ENCODE peak calls at places on chromosomes 1 and 21, in ten cellular contexts. Z, E, F, D, N, V, Q, X, O and G are unnamed samples.

GRCh38 chr1:42913426-42914091 is 45.1 kb downstream of the SLC2A1 start:
- DNase-seq in Z (peak; percentile 79), E (peak; percentile 77), F (peak; percentile 64), D (peak; percentile 72), N (peak; percentile 72), V (no peak), Q (peak; percentile 93), X (no peak), O (peak; percentile 78), G (peak; percentile 92)

GRCh38 chr1:177566495-177566894 is 395.7 kb downstream of the BRINP2 start:
- DNase-seq in Z (no peak), E (no peak), F (peak; percentile 61), D (no peak), N (no peak), V (no peak), Q (no peak), X (no peak), O (peak; percentile 5), G (no peak)

GRCh38 chr1:200314085-200314750 is 95.6 kb downstream of the ZNF281 start:
- DNase-seq in Z (peak; percentile 43), E (no peak), F (peak; percentile 63), D (no peak), N (no peak), V (no peak), Q (no peak), X (no peak), O (no peak), G (no peak)

GRCh38 chr21:38990424-38990794 is 184.7 kb downstream of the ETS2 start:
- DNase-seq in Z (no peak), E (no peak), F (no peak), D (no peak), N (no peak), V (no peak), Q (peak; percentile 11), X (no peak), O (no peak), G (no peak)

GRCh38 chr1:223708001-223708359 is 4.4 kb upstream of the CAPN2 start:
- DNase-seq in Z (no peak), E (no peak), F (peak; percentile 70), D (no peak), N (no peak), V (no peak), Q (no peak), X (no peak), O (peak; percentile 71), G (no peak)

GRCh38 chr1:233441981-233442380 is 114.5 kb downstream of the MAP3K21 start:
- DNase-seq in Z (no peak), E (no peak), F (no peak), D (no peak), N (no peak), V (no peak), Q (no peak), X (no peak), O (no peak), G (peak; percentile 11)

GRCh38 chr1:7558041-7558461 is 213.0 kb upstream of the VAMP3 start:
- DNase-seq in Z (no peak), E (no peak), F (no peak), D (no peak), N (no peak), V (no peak), Q (peak; percentile 9), X (no peak), O (no peak), G (peak; percentile 79)

GRCh38 chr1:215992620-215993019 is 425.5 kb downstream of the KCTD3 start:
- DNase-seq in Z (no peak), E (no peak), F (no peak), D (no peak), N (no peak), V (no peak), Q (peak; percentile 61), X (no peak), O (no peak), G (peak; percentile 18)

GRCh38 chr1:230985711-230986110 is 6.8 kb downstream of the ARV1 start:
- DNase-seq in Z (no peak), E (no peak), F (no peak), D (no peak), N (no peak), V (no peak), Q (no peak), X (no peak), O (peak; percentile 50), G (no peak)

GRCh38 chr1:58824753-58825389 is 41.0 kb upstream of the JUN start:
- DNase-seq in Z (no peak), E (no peak), F (no peak), D (no peak), N (peak; percentile 74), V (no peak), Q (no peak), X (peak; percentile 51), O (peak; percentile 83), G (no peak)

GRCh38 chr1:197913495-197914276 is 3.5 kb upstream of the LHX9 start:
- DNase-seq in Z (no peak), E (no peak), F (no peak), D (no peak), N (no peak), V (no peak), Q (peak; percentile 47), X (no peak), O (no peak), G (no peak)

GRCh38 chr1:154407021-154407865 is 2.1 kb downstream of the IL6R start:
- DNase-seq in Z (no peak), E (no peak), F (no peak), D (peak; percentile 76), N (no peak), V (peak; percentile 82), Q (no peak), X (no peak), O (no peak), G (no peak)

GRCh38 chr1:245380790-245381535 is 226.2 kb downstream of the KIF26B start:
- DNase-seq in Z (no peak), E (no peak), F (no peak), D (no peak), N (no peak), V (no peak), Q (peak; percentile 63), X (no peak), O (no peak), G (no peak)

GRCh38 chr1:226675720-226676357 is 63.2 kb downstream of the ITPKB start:
- DNase-seq in Z (no peak), E (no peak), F (no peak), D (no peak), N (no peak), V (no peak), Q (no peak), X (no peak), O (no peak), G (no peak)

GRCh38 chr1:52364235-52364839 is 1.7 kb downstream of the CC2D1B start:
- DNase-seq in Z (no peak), E (peak; percentile 38), F (no peak), D (no peak), N (peak; percentile 19), V (no peak), Q (peak; percentile 42), X (no peak), O (peak; percentile 13), G (no peak)
- H3K27ac ChIP-seq in Z (peak overlapping the region; percentile 80), E (no peak overlapping the region), F (no peak overlapping the region), D (no peak overlapping the region), N (peak overlapping the region; percentile 94), V (peak overlapping the region; percentile 99), Q (no peak overlapping the region), X (no peak overlapping the region), O (no peak overlapping the region), G (no peak overlapping the region)

GRCh38 chr21:36696390-36696639 is 2.6 kb upstream of the SIM2 start:
- DNase-seq in Z (no peak), E (peak; percentile 44), F (no peak), D (no peak), N (no peak), V (no peak), Q (peak; percentile 55), X (no peak), O (no peak), G (no peak)
- H3K27ac ChIP-seq in Z (no peak overlapping the region), E (no peak overlapping the region), F (no peak overlapping the region), D (no peak overlapping the region), N (no peak overlapping the region), V (no peak overlapping the region), Q (no peak overlapping the region), X (no peak overlapping the region), O (no peak overlapping the region), G (no peak overlapping the region)

GRCh38 chr1:11156958-11157357 is 32.2 kb upstream of the ANGPTL7 start:
- DNase-seq in Z (no peak), E (no peak), F (no peak), D (no peak), N (no peak), V (no peak), Q (no peak), X (no peak), O (no peak), G (no peak)

GRCh38 chr1:11158291-11158690 is 30.9 kb upstream of the ANGPTL7 start:
- DNase-seq in Z (no peak), E (no peak), F (peak; percentile 60), D (no peak), N (no peak), V (no peak), Q (no peak), X (no peak), O (no peak), G (no peak)

GRCh38 chr1:11157867-11158266 is 31.3 kb upstream of the ANGPTL7 start:
- DNase-seq in Z (no peak), E (no peak), F (peak; percentile 93), D (no peak), N (peak; percentile 13), V (peak; percentile 88), Q (no peak), X (peak; percentile 51), O (no peak), G (no peak)

GRCh38 chr1:11156441-11156840 is 32.7 kb upstream of the ANGPTL7 start:
- DNase-seq in Z (no peak), E (no peak), F (no peak), D (no peak), N (no peak), V (no peak), Q (no peak), X (no peak), O (no peak), G (no peak)

DNA sequence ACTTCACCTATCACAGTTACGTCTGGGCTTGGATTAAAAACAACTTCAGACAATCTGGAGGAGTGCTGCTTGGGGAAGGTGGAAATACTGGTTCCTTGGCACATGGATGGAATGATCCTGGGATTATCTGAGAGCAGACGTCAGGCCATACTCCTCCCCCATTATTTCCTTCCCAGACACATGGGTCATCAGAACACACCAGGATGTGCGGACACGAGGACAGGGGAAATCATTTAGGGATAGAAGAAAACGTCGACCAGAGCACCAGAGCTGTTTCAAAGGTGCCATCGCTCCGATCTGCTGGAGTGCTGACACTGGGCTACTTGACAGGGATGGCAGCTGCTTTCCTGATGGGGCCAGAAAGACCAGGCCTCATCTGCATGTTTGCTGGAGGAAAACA is 31.8 kb upstream of the ANGPTL7 start:
- DNase-seq in Z (no peak), E (no peak), F (no peak), D (no peak), N (no peak), V (no peak), Q (no peak), X (peak; percentile 27), O (no peak), G (peak; percentile 51)
- H3K27ac ChIP-seq in Z (peak overlapping the region; percentile 96), E (no peak overlapping the region), F (no peak overlapping the region), D (no peak overlapping the region), N (no peak overlapping the region), V (peak overlapping the region; percentile 94), Q (no peak overlapping the region), X (peak overlapping the region; percentile 74), O (no peak overlapping the region), G (peak overlapping the region; percentile 1)

GRCh38 chr1:1274299-1274930 is 761 bp upstream of the UBE2J2 start:
- DNase-seq in Z (no peak), E (no peak), F (no peak), D (no peak), N (no peak), V (no peak), Q (no peak), X (no peak), O (no peak), G (no peak)
- H3K27ac ChIP-seq in Z (no peak overlapping the region), E (no peak overlapping the region), F (peak overlapping the region; percentile 74), D (peak overlapping the region; percentile 84), N (peak overlapping the region; percentile 70), V (peak overlapping the region; percentile 91), Q (no peak overlapping the region), X (no peak overlapping the region), O (no peak overlapping the region), G (peak overlapping the region; percentile 56)